ENCODE peak calls at places on chromosomes 12 and 14, in six cellular contexts. S is NCI-H524, K is ecto neural progenitor cell, A is heart right ventricle, O is glutamatergic neuron, N is GM03348. L is an unnamed sample.
A peak's percentile ranks its signal among the peaks of the same experiment; 100 is the strongest.

GRCh38 chr12:118101051-118101450 is 2.8 kb downstream of the VSIG10 start:
- DNase-seq in O (no peak), A (no peak), S (no peak), K (no peak), N (no peak), L (no peak)

GRCh38 chr14:104144911-104145825 is 6.8 kb downstream of the KIF26A start:
- DNase-seq in K (peak; percentile 46), A (peak; percentile 7), N (no peak), S (no peak), O (peak; percentile 14), L (peak; percentile 72)

GRCh38 chr12:113955109-113955970 is 10.8 kb downstream of the RBM19 start:
- DNase-seq in N (no peak), S (peak; percentile 9), K (peak; percentile 77), O (peak; percentile 64), A (no peak), L (no peak)

GRCh38 chr12:14417717-14418116 is 52.2 kb downstream of the ATF7IP start:
- DNase-seq in S (peak; percentile 91), N (peak; percentile 75), A (peak; percentile 29), O (peak; percentile 83), K (peak; percentile 89), L (peak; percentile 69)

GRCh38 chr14:99574099-99574880 is 29.7 kb downstream of the CCDC85C start:
- DNase-seq in S (peak; percentile 79), N (peak; percentile 93), O (peak; percentile 81), K (peak; percentile 79), A (peak; percentile 47), L (no peak)

GRCh38 chr12:1777798-1778197 is 42.6 kb upstream of the LRTM2 start:
- DNase-seq in S (no peak), N (peak; percentile 76), O (no peak), A (no peak), K (no peak), L (no peak)

GRCh38 chr14:22474730-22475351 is 114.2 kb downstream of the DAD1 start:
- DNase-seq in N (peak; percentile 43), O (no peak), S (peak; percentile 19), A (no peak), K (no peak), L (no peak)

GRCh38 chr14:90159147-90159546 is 97.2 kb upstream of the PSMC1 start:
- DNase-seq in A (no peak), N (no peak), S (no peak), K (no peak), O (no peak), L (no peak)

GRCh38 chr12:4278582-4278939 is 5.0 kb downstream of the CCND2 start:
- DNase-seq in O (no peak), S (peak; percentile 70), K (peak; percentile 44), N (no peak), A (peak; percentile 66), L (peak; percentile 91)

GRCh38 chr14:79781882-79782281 is 429.4 kb downstream of the DIO2 start:
- DNase-seq in N (peak; percentile 11), O (no peak), K (no peak), S (no peak), A (no peak), L (no peak)

GRCh38 chr12:52038447-52038846 is 12.8 kb upstream of the NR4A1 start:
- DNase-seq in S (no peak), O (no peak), K (no peak), A (no peak), N (no peak), L (no peak)